ENCODE peak calls at places on chromosomes 11 and 22, in six cellular contexts. P is dorsolateral prefrontal cortex, A is ovary, J is heart right ventricle, M is pancreas, S is GM23338. U is an unnamed sample.

GRCh38 chr22:49935561-49935960 is 17.1 kb downstream of the CRELD2 start:
- DNase-seq in P (no peak), A (no peak), J (no peak), M (no peak), S (peak; percentile 46), U (no peak)

GRCh38 chr11:73275381-73275750 is 3.2 kb downstream of the P2RY6 start:
- DNase-seq in P (no peak), A (peak; percentile 3), J (no peak), M (no peak), S (no peak), U (no peak)

GRCh38 chr11:117830072-117830471 is 5.5 kb upstream of the FXYD2 start:
- DNase-seq in P (no peak), A (no peak), J (no peak), M (no peak), S (no peak), U (no peak)

GRCh38 chr22:32354360-32355351 is 3.0 kb upstream of the RFPL3 start:
- DNase-seq in P (no peak), A (no peak), J (no peak), M (no peak), S (peak; percentile 53), U (peak; percentile 29)

GRCh38 chr11:102807921-102808320 is 10.0 kb upstream of the MMP1 start:
- DNase-seq in P (no peak), A (no peak), J (peak; percentile 10), M (no peak), S (peak; percentile 95), U (peak; percentile 64)

GRCh38 chr11:48081151-48082010 is 101.0 kb downstream of the PTPRJ start:
- DNase-seq in P (peak; percentile 84), A (no peak), J (peak; percentile 69), M (no peak), S (no peak), U (peak; percentile 78)

GRCh38 chr22:36773935-36774334 is 2.0 kb downstream of the IFT27 start:
- DNase-seq in P (no peak), A (no peak), J (no peak), M (no peak), S (peak; percentile 48), U (peak; percentile 69)

GRCh38 chr22:29143848-29144785 is 61.6 kb upstream of the EMID1 start:
- DNase-seq in P (no peak), A (no peak), J (no peak), M (no peak), S (no peak), U (no peak)

GRCh38 chr11:61728940-61729219 is 23.6 kb upstream of the MYRF start:
- DNase-seq in P (no peak), A (no peak), J (no peak), M (no peak), S (no peak), U (peak; percentile 47)

GRCh38 chr11:42410251-42410956 is 901.4 kb upstream of the API5 start:
- DNase-seq in P (no peak), A (no peak), J (no peak), M (no peak), S (no peak), U (no peak)

GRCh38 chr11:42407379-42407778 is 904.4 kb upstream of the API5 start:
- DNase-seq in P (peak; percentile 68), A (no peak), J (no peak), M (no peak), S (peak; percentile 97), U (no peak)
- TF ChIP-seq CTCF in P (no peak), A (no peak), J (no peak), M (no peak), S (peak; percentile 78), U (no peak)

GRCh38 chr22:45218974-45219373 is 21.7 kb downstream of the KIAA0930 start:
- DNase-seq in P (no peak), A (no peak), J (no peak), M (no peak), S (no peak), U (no peak)

GRCh38 chr22:45223304-45224117 is 17.2 kb downstream of the KIAA0930 start:
- DNase-seq in P (peak; percentile 8), A (no peak), J (no peak), M (no peak), S (no peak), U (no peak)

GRCh38 chr22:45217806-45218205 is 22.9 kb downstream of the KIAA0930 start:
- DNase-seq in P (peak; percentile 27), A (no peak), J (no peak), M (no peak), S (no peak), U (no peak)

GRCh38 chr22:45224331-45224730 is 16.4 kb downstream of the KIAA0930 start:
- DNase-seq in P (peak; percentile 65), A (no peak), J (no peak), M (no peak), S (no peak), U (no peak)

GRCh38 chr22:45221201-45221600 is 19.5 kb downstream of the KIAA0930 start:
- DNase-seq in P (no peak), A (no peak), J (no peak), M (no peak), S (no peak), U (no peak)
- H3K4me3 ChIP-seq in P (no peak overlapping the region), A (no peak overlapping the region), J (no peak overlapping the region), M (no peak overlapping the region), S (no peak overlapping the region), U (no peak overlapping the region)

DNA sequence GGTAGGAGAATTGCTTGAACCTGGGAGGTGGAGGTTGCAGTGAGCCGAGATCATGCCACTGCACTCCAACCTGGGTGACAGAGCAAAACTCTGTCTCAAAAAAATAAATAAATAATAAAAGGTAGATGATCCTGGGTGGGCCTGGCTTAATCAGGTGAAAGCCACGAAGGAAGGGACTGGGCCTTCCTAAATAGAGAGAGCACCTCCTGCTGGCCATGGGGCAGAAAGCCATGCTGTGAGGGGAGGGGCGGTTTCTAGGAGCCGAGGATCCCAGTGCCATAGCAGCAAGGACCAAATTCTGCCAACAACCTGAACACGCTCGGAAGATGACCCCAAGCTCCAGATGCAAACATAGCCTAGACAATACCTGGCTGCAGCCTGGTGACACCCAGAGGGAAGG is 24.5 kb upstream of the DGKZ start:
- DNase-seq in P (no peak), A (no peak), J (no peak), M (peak; percentile 56), S (peak; percentile 85), U (peak; percentile 41)
- TF ChIP-seq CTCF in P (no peak), A (no peak), J (peak; percentile 4), M (peak; percentile 14), S (peak; percentile 72), U (peak; percentile 61)

GRCh38 chr11:130675917-130676316 is 227.5 kb downstream of the ADAMTS15 start:
- DNase-seq in P (no peak), A (no peak), J (no peak), M (no peak), S (no peak), U (no peak)
- H3K4me3 ChIP-seq in P (no peak overlapping the region), A (no peak overlapping the region), J (no peak overlapping the region), M (no peak overlapping the region), S (no peak overlapping the region), U (no peak overlapping the region)

U was measured in choroid plexus epithelial cell.